ENCODE peak calls at places on chromosomes 13 and 19, in four cellular contexts. One of them, this sample, is unnamed.

GRCh38 chr19:58456111-58456510 is 4.7 kb downstream of the ZNF324B start:
- DNase-seq in NCI-H2029 treated with DMSO at 0.1 percent for 48 hours: no peak
- DNase-seq in stimulated activated CD4-positive, alpha-beta T cell treated with anti-CD3 and anti-CD28 coated beads, TNF-alpha, amount 100 ng/mL, for 24 hours: no peak
- DNase-seq in HT-29: no peak
- DNase-seq in this sample: no peak

GRCh38 chr13:105506463-105506862 is 1029.0 kb downstream of the EFNB2 start:
- DNase-seq in NCI-H2029 treated with DMSO at 0.1 percent for 48 hours: no peak
- DNase-seq in stimulated activated CD4-positive, alpha-beta T cell treated with anti-CD3 and anti-CD28 coated beads, TNF-alpha, amount 100 ng/mL, for 24 hours: no peak
- DNase-seq in HT-29: no peak
- DNase-seq in this sample: no peak

GRCh38 chr13:34349091-34349722 is 531.3 kb downstream of the RFC3 start:
- DNase-seq in HT-29: peak
- DNase-seq in stimulated activated CD4-positive, alpha-beta T cell treated with anti-CD3 and anti-CD28 coated beads, TNF-alpha, amount 100 ng/mL, for 24 hours: no peak
- DNase-seq in NCI-H2029 treated with DMSO at 0.1 percent for 48 hours: no peak
- DNase-seq in this sample: peak

GRCh38 chr19:4233282-4233853 is 4.0 kb downstream of the EBI3 start:
- DNase-seq in HT-29: peak
- DNase-seq in stimulated activated CD4-positive, alpha-beta T cell treated with anti-CD3 and anti-CD28 coated beads, TNF-alpha, amount 100 ng/mL, for 24 hours: peak
- DNase-seq in NCI-H2029 treated with DMSO at 0.1 percent for 48 hours: no peak
- DNase-seq in this sample: peak

GRCh38 chr13:93318538-93318937 is 91.9 kb downstream of the GPC6 start:
- DNase-seq in stimulated activated CD4-positive, alpha-beta T cell treated with anti-CD3 and anti-CD28 coated beads, TNF-alpha, amount 100 ng/mL, for 24 hours: no peak
- DNase-seq in NCI-H2029 treated with DMSO at 0.1 percent for 48 hours: no peak
- DNase-seq in HT-29: peak
- DNase-seq in this sample: peak

GRCh38 chr13:28339419-28339818 is 155.5 kb downstream of the FLT1 start:
- DNase-seq in HT-29: no peak
- DNase-seq in NCI-H2029 treated with DMSO at 0.1 percent for 48 hours: no peak
- DNase-seq in stimulated activated CD4-positive, alpha-beta T cell treated with anti-CD3 and anti-CD28 coated beads, TNF-alpha, amount 100 ng/mL, for 24 hours: no peak
- DNase-seq in this sample: no peak

GRCh38 chr13:50893211-50893852 is 16.3 kb upstream of the RNASEH2B start:
- DNase-seq in stimulated activated CD4-positive, alpha-beta T cell treated with anti-CD3 and anti-CD28 coated beads, TNF-alpha, amount 100 ng/mL, for 24 hours: no peak
- DNase-seq in HT-29: no peak
- DNase-seq in NCI-H2029 treated with DMSO at 0.1 percent for 48 hours: no peak
- DNase-seq in this sample: no peak

GRCh38 chr19:10672529-10673150 is 18.5 kb downstream of the ILF3 start:
- DNase-seq in stimulated activated CD4-positive, alpha-beta T cell treated with anti-CD3 and anti-CD28 coated beads, TNF-alpha, amount 100 ng/mL, for 24 hours: no peak
- DNase-seq in HT-29: no peak
- DNase-seq in NCI-H2029 treated with DMSO at 0.1 percent for 48 hours: peak
- DNase-seq in this sample: no peak

GRCh38 chr13:22735381-22735995 is 445.3 kb upstream of the SGCG start:
- DNase-seq in HT-29: no peak
- DNase-seq in stimulated activated CD4-positive, alpha-beta T cell treated with anti-CD3 and anti-CD28 coated beads, TNF-alpha, amount 100 ng/mL, for 24 hours: no peak
- DNase-seq in NCI-H2029 treated with DMSO at 0.1 percent for 48 hours: no peak
- DNase-seq in this sample: peak

GRCh38 chr19:10431254-10431942 is 11.1 kb downstream of the PDE4A start:
- DNase-seq in NCI-H2029 treated with DMSO at 0.1 percent for 48 hours: no peak
- DNase-seq in stimulated activated CD4-positive, alpha-beta T cell treated with anti-CD3 and anti-CD28 coated beads, TNF-alpha, amount 100 ng/mL, for 24 hours: no peak
- DNase-seq in HT-29: no peak
- DNase-seq in this sample: peak

GRCh38 chr13:113219311-113219940 is 10.0 kb downstream of the CUL4A start:
- DNase-seq in NCI-H2029 treated with DMSO at 0.1 percent for 48 hours: no peak
- DNase-seq in stimulated activated CD4-positive, alpha-beta T cell treated with anti-CD3 and anti-CD28 coated beads, TNF-alpha, amount 100 ng/mL, for 24 hours: no peak
- DNase-seq in HT-29: no peak
- DNase-seq in this sample: no peak

GRCh38 chr13:113735194-113735593 is 23.8 kb upstream of the TMEM255B start:
- DNase-seq in NCI-H2029 treated with DMSO at 0.1 percent for 48 hours: no peak
- DNase-seq in stimulated activated CD4-positive, alpha-beta T cell treated with anti-CD3 and anti-CD28 coated beads, TNF-alpha, amount 100 ng/mL, for 24 hours: no peak
- DNase-seq in HT-29: no peak
- DNase-seq in this sample: no peak

GRCh38 chr19:18610556-18611326 is 1.9 kb upstream of the TMEM59L start:
- DNase-seq in NCI-H2029 treated with DMSO at 0.1 percent for 48 hours: no peak
- DNase-seq in stimulated activated CD4-positive, alpha-beta T cell treated with anti-CD3 and anti-CD28 coated beads, TNF-alpha, amount 100 ng/mL, for 24 hours: no peak
- DNase-seq in HT-29: no peak
- DNase-seq in this sample: no peak

GRCh38 chr13:23681253-23681652 is 111.0 kb downstream of the TNFRSF19 start:
- DNase-seq in NCI-H2029 treated with DMSO at 0.1 percent for 48 hours: no peak
- DNase-seq in stimulated activated CD4-positive, alpha-beta T cell treated with anti-CD3 and anti-CD28 coated beads, TNF-alpha, amount 100 ng/mL, for 24 hours: no peak
- DNase-seq in HT-29: no peak
- DNase-seq in this sample: no peak

GRCh38 chr19:48329167-48329891 is 4.0 kb downstream of the EMP3 start:
- DNase-seq in NCI-H2029 treated with DMSO at 0.1 percent for 48 hours: no peak
- DNase-seq in stimulated activated CD4-positive, alpha-beta T cell treated with anti-CD3 and anti-CD28 coated beads, TNF-alpha, amount 100 ng/mL, for 24 hours: no peak
- DNase-seq in HT-29: peak
- DNase-seq in this sample: no peak

GRCh38 chr13:89380101-89380500 is 1708.9 kb downstream of the SLITRK5 start:
- DNase-seq in stimulated activated CD4-positive, alpha-beta T cell treated with anti-CD3 and anti-CD28 coated beads, TNF-alpha, amount 100 ng/mL, for 24 hours: no peak
- DNase-seq in NCI-H2029 treated with DMSO at 0.1 percent for 48 hours: no peak
- DNase-seq in HT-29: peak
- DNase-seq in this sample: no peak

GRCh38 chr13:19759669-19760068 is 23.1 kb downstream of the PSPC1 start:
- DNase-seq in stimulated activated CD4-positive, alpha-beta T cell treated with anti-CD3 and anti-CD28 coated beads, TNF-alpha, amount 100 ng/mL, for 24 hours: no peak
- DNase-seq in NCI-H2029 treated with DMSO at 0.1 percent for 48 hours: no peak
- DNase-seq in HT-29: no peak
- DNase-seq in this sample: peak

GRCh38 chr19:19873381-19873780 is 7.7 kb downstream of the ZNF253 start:
- DNase-seq in HT-29: no peak
- DNase-seq in NCI-H2029 treated with DMSO at 0.1 percent for 48 hours: no peak
- DNase-seq in stimulated activated CD4-positive, alpha-beta T cell treated with anti-CD3 and anti-CD28 coated beads, TNF-alpha, amount 100 ng/mL, for 24 hours: no peak
- DNase-seq in this sample: no peak

GRCh38 chr19:3683866-3684816 is 16.1 kb downstream of the PIP5K1C start:
- DNase-seq in NCI-H2029 treated with DMSO at 0.1 percent for 48 hours: no peak
- DNase-seq in HT-29: no peak
- DNase-seq in stimulated activated CD4-positive, alpha-beta T cell treated with anti-CD3 and anti-CD28 coated beads, TNF-alpha, amount 100 ng/mL, for 24 hours: no peak
- DNase-seq in this sample: no peak

GRCh38 chr19:3949997-3950859 is 17.4 kb downstream of the NMRK2 start:
- DNase-seq in NCI-H2029 treated with DMSO at 0.1 percent for 48 hours: no peak
- DNase-seq in stimulated activated CD4-positive, alpha-beta T cell treated with anti-CD3 and anti-CD28 coated beads, TNF-alpha, amount 100 ng/mL, for 24 hours: no peak
- DNase-seq in HT-29: no peak
- DNase-seq in this sample: no peak

GRCh38 chr19:44800461-44800860 is 8.4 kb upstream of the BCAM start:
- DNase-seq in stimulated activated CD4-positive, alpha-beta T cell treated with anti-CD3 and anti-CD28 coated beads, TNF-alpha, amount 100 ng/mL, for 24 hours: peak
- DNase-seq in HT-29: peak
- DNase-seq in NCI-H2029 treated with DMSO at 0.1 percent for 48 hours: peak
- DNase-seq in this sample: peak

GRCh38 chr19:31181535-31181934 is 167.7 kb downstream of the TSHZ3 start:
- DNase-seq in stimulated activated CD4-positive, alpha-beta T cell treated with anti-CD3 and anti-CD28 coated beads, TNF-alpha, amount 100 ng/mL, for 24 hours: no peak
- DNase-seq in HT-29: no peak
- DNase-seq in NCI-H2029 treated with DMSO at 0.1 percent for 48 hours: no peak
- DNase-seq in this sample: no peak

GRCh38 chr19:52221831-52222375 is 32.1 kb downstream of the PPP2R1A start:
- DNase-seq in stimulated activated CD4-positive, alpha-beta T cell treated with anti-CD3 and anti-CD28 coated beads, TNF-alpha, amount 100 ng/mL, for 24 hours: no peak
- DNase-seq in NCI-H2029 treated with DMSO at 0.1 percent for 48 hours: no peak
- DNase-seq in HT-29: no peak
- DNase-seq in this sample: no peak

GRCh38 chr13:110275931-110276552 is 30.9 kb downstream of the COL4A1 start:
- DNase-seq in stimulated activated CD4-positive, alpha-beta T cell treated with anti-CD3 and anti-CD28 coated beads, TNF-alpha, amount 100 ng/mL, for 24 hours: no peak
- DNase-seq in NCI-H2029 treated with DMSO at 0.1 percent for 48 hours: no peak
- DNase-seq in HT-29: no peak
- DNase-seq in this sample: no peak

GRCh38 chr13:31310356-31310755 is 110.6 kb downstream of the B3GLCT start:
- DNase-seq in HT-29: no peak
- DNase-seq in stimulated activated CD4-positive, alpha-beta T cell treated with anti-CD3 and anti-CD28 coated beads, TNF-alpha, amount 100 ng/mL, for 24 hours: no peak
- DNase-seq in NCI-H2029 treated with DMSO at 0.1 percent for 48 hours: no peak
- DNase-seq in this sample: peak

GRCh38 chr19:41225238-41226052 is 6.4 kb downstream of the AXL start:
- DNase-seq in NCI-H2029 treated with DMSO at 0.1 percent for 48 hours: no peak
- DNase-seq in stimulated activated CD4-positive, alpha-beta T cell treated with anti-CD3 and anti-CD28 coated beads, TNF-alpha, amount 100 ng/mL, for 24 hours: peak
- DNase-seq in HT-29: peak
- DNase-seq in this sample: peak

GRCh38 chr13:40667622-40667978 is 1.2 kb upstream of the FOXO1 start:
- DNase-seq in NCI-H2029 treated with DMSO at 0.1 percent for 48 hours: no peak
- DNase-seq in stimulated activated CD4-positive, alpha-beta T cell treated with anti-CD3 and anti-CD28 coated beads, TNF-alpha, amount 100 ng/mL, for 24 hours: no peak
- DNase-seq in HT-29: peak
- DNase-seq in this sample: no peak

GRCh38 chr13:80339841-80340642 is 884 bp downstream of the SPRY2 start:
- DNase-seq in NCI-H2029 treated with DMSO at 0.1 percent for 48 hours: no peak
- DNase-seq in stimulated activated CD4-positive, alpha-beta T cell treated with anti-CD3 and anti-CD28 coated beads, TNF-alpha, amount 100 ng/mL, for 24 hours: no peak
- DNase-seq in HT-29: peak
- DNase-seq in this sample: peak

GRCh38 chr19:56974554-56975207 is 134.2 kb upstream of the PEG3 start:
- DNase-seq in HT-29: no peak
- DNase-seq in stimulated activated CD4-positive, alpha-beta T cell treated with anti-CD3 and anti-CD28 coated beads, TNF-alpha, amount 100 ng/mL, for 24 hours: no peak
- DNase-seq in NCI-H2029 treated with DMSO at 0.1 percent for 48 hours: no peak
- DNase-seq in this sample: no peak

GRCh38 chr19:639251-640155 is at the start of gene FGF22:
- DNase-seq in NCI-H2029 treated with DMSO at 0.1 percent for 48 hours: peak
- DNase-seq in stimulated activated CD4-positive, alpha-beta T cell treated with anti-CD3 and anti-CD28 coated beads, TNF-alpha, amount 100 ng/mL, for 24 hours: peak
- DNase-seq in HT-29: peak
- DNase-seq in this sample: peak

GRCh38 chr19:10797078-10797477 is 38.9 kb downstream of the TMED1 start:
- DNase-seq in HT-29: no peak
- DNase-seq in stimulated activated CD4-positive, alpha-beta T cell treated with anti-CD3 and anti-CD28 coated beads, TNF-alpha, amount 100 ng/mL, for 24 hours: no peak
- DNase-seq in NCI-H2029 treated with DMSO at 0.1 percent for 48 hours: no peak
- DNase-seq in this sample: no peak